ENCODE peak calls at places on chromosomes 3 and 15, in seven cellular contexts. I is ascending aorta; T is GM03348; Z is NCI-H2081; Y is NCI-H187; W is brain microvascular endothelial cell; O is activated T-cell treated with anti-CD3 and anti-CD28 coated beads, Interleukin-2, amount 50 U/mL, for 48 hours. U is an unnamed sample.

GRCh38 chr3:182794455-182794773 is 1.1 kb downstream of the ATP11B start:
- DNase-seq in Z (no peak), W (no peak), I (no peak), O (no peak), Y (no peak), T (no peak), U (no peak)

GRCh38 chr3:134039161-134039862 is 9.6 kb upstream of the SLCO2A1 start:
- DNase-seq in I (no peak), O (no peak), W (no peak), T (no peak), Z (no peak), Y (no peak), U (no peak)

GRCh38 chr3:178625053-178625600 is 88.9 kb downstream of the KCNMB2 start:
- DNase-seq in W (no peak), O (no peak), T (no peak), I (no peak), Z (no peak), Y (no peak), U (no peak)

GRCh38 chr3:125287248-125287647 is 74.7 kb upstream of the SLC12A8 start:
- DNase-seq in W (no peak), I (no peak), Z (no peak), O (no peak), T (no peak), Y (no peak), U (no peak)

GRCh38 chr15:33963831-33964664 is 4.2 kb upstream of the CHRM5 start:
- DNase-seq in I (no peak), T (peak), Y (no peak), O (no peak), Z (peak), W (no peak), U (peak)

GRCh38 chr3:87503901-87504498 is 227.6 kb upstream of the POU1F1 start:
- DNase-seq in O (no peak), Y (no peak), T (peak), Z (peak), I (no peak), W (peak), U (peak)

GRCh38 chr3:132997404-132997803 is 40.8 kb upstream of the TMEM108 start:
- DNase-seq in O (no peak), Y (no peak), W (no peak), T (no peak), I (no peak), Z (no peak), U (no peak)

GRCh38 chr3:115279939-115280338 is 132.9 kb upstream of the ZBTB20 start:
- DNase-seq in Y (no peak), T (peak), I (no peak), O (no peak), W (no peak), Z (no peak), U (no peak)

GRCh38 chr3:20683912-20684311 is 497.9 kb upstream of the SGO1 start:
- DNase-seq in Y (no peak), T (peak), O (no peak), Z (no peak), W (peak), I (peak), U (no peak)

U was measured in SK-N-DZ.